ENCODE peak calls at places on chromosomes 2 and 18, in four cellular contexts. One of them, this sample, is unnamed.

GRCh38 chr2:85549826-85550225 is 10.9 kb downstream of the MAT2A start:
- DNase-seq in HepG2: no peak
- DNase-seq in SK-N-SH: no peak
- DNase-seq in K562: no peak
- DNase-seq in this sample: no peak

GRCh38 chr2:201114846-201115245 is 1.1 kb upstream of the CFLAR start:
- DNase-seq in K562: peak
- DNase-seq in SK-N-SH: no peak
- DNase-seq in HepG2: no peak
- DNase-seq in this sample: no peak

GRCh38 chr2:51707625-51708024 is 675.7 kb upstream of the NRXN1 start:
- DNase-seq in K562: no peak
- DNase-seq in SK-N-SH: no peak
- DNase-seq in HepG2: no peak
- DNase-seq in this sample: no peak

GRCh38 chr2:49332415-49332814 is 178.1 kb upstream of the FSHR start:
- DNase-seq in HepG2: no peak
- DNase-seq in K562: no peak
- DNase-seq in SK-N-SH: no peak
- DNase-seq in this sample: no peak

GRCh38 chr2:218832520-218832919 is 917 bp upstream of the PRKAG3 start:
- DNase-seq in HepG2: no peak
- DNase-seq in SK-N-SH: no peak
- DNase-seq in K562: no peak
- DNase-seq in this sample: no peak

GRCh38 chr2:149931486-149931885 is 343.9 kb upstream of the MMADHC start:
- DNase-seq in SK-N-SH: no peak
- DNase-seq in K562: no peak
- DNase-seq in HepG2: no peak
- DNase-seq in this sample: no peak

GRCh38 chr18:52348209-52348608 is 8.2 kb downstream of the DCC start:
- DNase-seq in SK-N-SH: no peak
- DNase-seq in HepG2: peak
- DNase-seq in K562: peak
- DNase-seq in this sample: peak

GRCh38 chr18:48934708-48935432 is 15.9 kb downstream of the SMAD7 start:
- DNase-seq in HepG2: no peak
- DNase-seq in SK-N-SH: no peak
- DNase-seq in K562: no peak
- DNase-seq in this sample: no peak

GRCh38 chr2:219398721-219399333 is 11.1 kb upstream of the DNPEP start:
- DNase-seq in SK-N-SH: no peak
- DNase-seq in HepG2: peak
- DNase-seq in K562: no peak
- DNase-seq in this sample: no peak

GRCh38 chr18:57961876-57962505 is 82.0 kb upstream of the NEDD4L start:
- DNase-seq in K562: no peak
- DNase-seq in SK-N-SH: no peak
- DNase-seq in HepG2: no peak
- DNase-seq in this sample: no peak

GRCh38 chr2:208025814-208026184 is 472 bp upstream of the PLEKHM3 start:
- DNase-seq in SK-N-SH: peak
- DNase-seq in K562: no peak
- DNase-seq in HepG2: no peak
- DNase-seq in this sample: peak

GRCh38 chr18:38369772-38370690 is 804.4 kb upstream of the CELF4 start:
- DNase-seq in K562: no peak
- DNase-seq in SK-N-SH: no peak
- DNase-seq in HepG2: no peak
- DNase-seq in this sample: no peak

GRCh38 chr2:8753609-8754008 is 71.8 kb downstream of the ID2 start:
- DNase-seq in K562: no peak
- DNase-seq in SK-N-SH: no peak
- DNase-seq in HepG2: no peak
- DNase-seq in this sample: no peak

GRCh38 chr18:58848685-58849084 is 16.0 kb upstream of the ZNF532 start:
- DNase-seq in HepG2: no peak
- DNase-seq in K562: no peak
- DNase-seq in SK-N-SH: no peak
- DNase-seq in this sample: no peak

GRCh38 chr2:120053891-120054290 is 41.0 kb downstream of the EPB41L5 start:
- DNase-seq in SK-N-SH: no peak
- DNase-seq in HepG2: no peak
- DNase-seq in K562: no peak
- DNase-seq in this sample: no peak

GRCh38 chr2:231244382-231245252 is 46.2 kb downstream of the ARMC9 start:
- DNase-seq in K562: no peak
- DNase-seq in HepG2: no peak
- DNase-seq in SK-N-SH: no peak
- DNase-seq in this sample: no peak

GRCh38 chr2:186903183-186903582 is 54.2 kb upstream of the ZSWIM2 start:
- DNase-seq in SK-N-SH: peak
- DNase-seq in HepG2: no peak
- DNase-seq in K562: no peak
- DNase-seq in this sample: no peak

GRCh38 chr2:222774941-222775340 is 85.9 kb upstream of the ACSL3 start:
- DNase-seq in SK-N-SH: no peak
- DNase-seq in HepG2: peak
- DNase-seq in K562: no peak
- DNase-seq in this sample: no peak

GRCh38 chr2:12005886-12006681 is 259.7 kb downstream of the LPIN1 start:
- DNase-seq in SK-N-SH: no peak
- DNase-seq in K562: peak
- DNase-seq in HepG2: no peak
- DNase-seq in this sample: no peak

GRCh38 chr2:16745466-16745865 is 79.8 kb upstream of the CYRIA start:
- DNase-seq in K562: no peak
- DNase-seq in HepG2: no peak
- DNase-seq in SK-N-SH: no peak
- DNase-seq in this sample: no peak

GRCh38 chr18:79427368-79428225 is 31.9 kb downstream of the NFATC1 start:
- DNase-seq in HepG2: no peak
- DNase-seq in K562: no peak
- DNase-seq in SK-N-SH: no peak
- DNase-seq in this sample: no peak

GRCh38 chr2:202289394-202290204 is 24.0 kb downstream of the NOP58 start:
- DNase-seq in HepG2: no peak
- DNase-seq in K562: no peak
- DNase-seq in SK-N-SH: no peak
- DNase-seq in this sample: no peak

GRCh38 chr2:158740127-158740526 is 55.0 kb upstream of the DAPL1 start:
- DNase-seq in HepG2: no peak
- DNase-seq in SK-N-SH: no peak
- DNase-seq in K562: no peak
- DNase-seq in this sample: no peak
- TF ChIP-seq FOXJ3 in HepG2: no peak
- TF ChIP-seq FOXJ3 in SK-N-SH: no peak
- TF ChIP-seq FOXJ3 in K562: no peak
- TF ChIP-seq FOXJ3 in this sample: no peak

GRCh38 chr18:27017901-27018500 is 152.5 kb upstream of the AQP4 start:
- DNase-seq in HepG2: peak
- DNase-seq in K562: peak
- DNase-seq in SK-N-SH: peak
- DNase-seq in this sample: no peak
- TF ChIP-seq FOXJ3 in HepG2: no peak
- TF ChIP-seq FOXJ3 in K562: no peak
- TF ChIP-seq FOXJ3 in SK-N-SH: no peak
- TF ChIP-seq FOXJ3 in this sample: no peak

GRCh38 chr2:163491850-163492249 is 244.0 kb downstream of the FIGN start:
- DNase-seq in SK-N-SH: no peak
- DNase-seq in K562: no peak
- DNase-seq in HepG2: no peak
- DNase-seq in this sample: no peak
- TF ChIP-seq FOXJ3 in SK-N-SH: no peak
- TF ChIP-seq FOXJ3 in K562: no peak
- TF ChIP-seq FOXJ3 in HepG2: no peak
- TF ChIP-seq FOXJ3 in this sample: no peak

DNA sequence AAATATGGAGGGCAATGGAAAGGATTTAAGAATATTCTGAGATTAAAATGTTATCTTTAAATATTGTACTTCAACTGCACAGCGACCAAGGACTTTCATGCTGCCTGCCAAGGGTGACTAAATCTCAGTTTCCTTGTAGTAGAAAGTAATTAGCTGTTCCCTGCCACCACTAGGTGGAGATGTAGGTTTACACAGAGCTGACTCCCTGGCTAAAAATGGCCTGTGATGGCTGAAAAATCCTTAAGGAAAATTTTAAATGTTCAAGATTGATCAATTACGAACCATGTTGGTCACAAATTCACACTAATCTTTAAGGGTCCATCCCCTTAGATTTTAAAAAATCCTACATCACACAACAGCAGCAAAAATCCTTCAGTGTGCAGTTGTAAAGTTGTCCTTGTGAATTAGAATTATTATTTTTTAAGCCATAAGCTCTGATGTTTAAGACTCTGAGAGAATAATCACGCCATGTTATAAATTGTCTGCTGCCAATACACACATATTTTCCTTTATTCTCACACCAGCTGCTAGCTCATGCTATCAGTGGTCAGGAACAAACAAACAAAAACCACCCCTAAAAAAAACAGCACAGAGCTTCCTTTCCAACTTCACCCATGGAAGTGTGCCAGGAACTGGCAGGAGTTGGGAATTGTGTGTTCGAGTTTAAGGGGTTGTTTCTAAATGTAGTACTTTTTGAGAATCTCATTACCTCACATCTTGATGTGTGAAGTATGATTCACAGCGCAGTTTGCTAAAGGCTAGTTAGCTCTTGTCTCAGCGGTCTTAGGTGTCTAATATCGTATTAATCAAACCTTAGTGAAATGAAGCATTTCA is 399.8 kb downstream of the TMEM182 start:
- DNase-seq in K562: peak
- DNase-seq in HepG2: peak
- DNase-seq in SK-N-SH: peak
- DNase-seq in this sample: no peak
- TF ChIP-seq FOXJ3 in K562: no peak
- TF ChIP-seq FOXJ3 in HepG2: no peak
- TF ChIP-seq FOXJ3 in SK-N-SH: no peak
- TF ChIP-seq FOXJ3 in this sample: no peak

DNA sequence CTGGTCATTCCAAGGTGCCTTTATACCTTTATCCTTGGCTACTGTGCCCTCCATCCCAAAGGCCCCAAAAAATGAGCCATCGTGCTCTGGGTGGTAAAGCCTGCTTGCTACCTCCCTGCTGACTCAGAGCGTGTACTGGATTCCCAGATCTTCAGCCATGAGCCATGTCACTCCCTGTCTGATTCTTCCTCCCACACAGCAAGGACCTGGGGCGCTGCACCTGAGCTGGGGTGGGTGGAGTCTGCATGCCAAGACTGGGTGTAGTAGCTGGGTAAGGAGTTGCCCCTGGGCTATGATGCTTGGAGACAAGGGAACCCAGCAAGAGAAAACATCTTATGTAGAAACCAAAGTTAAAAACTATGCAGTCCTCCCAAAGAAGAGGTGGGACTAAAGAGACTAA is 37.2 kb upstream of the APCDD1 start:
- DNase-seq in HepG2: no peak
- DNase-seq in K562: no peak
- DNase-seq in SK-N-SH: no peak
- DNase-seq in this sample: no peak
- TF ChIP-seq FOXJ3 in HepG2: no peak
- TF ChIP-seq FOXJ3 in K562: no peak
- TF ChIP-seq FOXJ3 in SK-N-SH: no peak
- TF ChIP-seq FOXJ3 in this sample: no peak

GRCh38 chr18:73733806-73734314 is 413.8 kb downstream of the FBXO15 start:
- DNase-seq in SK-N-SH: no peak
- DNase-seq in HepG2: no peak
- DNase-seq in K562: no peak
- DNase-seq in this sample: no peak
- TF ChIP-seq FOXJ3 in SK-N-SH: no peak
- TF ChIP-seq FOXJ3 in HepG2: no peak
- TF ChIP-seq FOXJ3 in K562: no peak
- TF ChIP-seq FOXJ3 in this sample: no peak

GRCh38 chr2:102615620-102616436 is 3.5 kb upstream of the SLC9A2 start:
- DNase-seq in SK-N-SH: peak
- DNase-seq in HepG2: peak
- DNase-seq in K562: peak
- DNase-seq in this sample: peak
- TF ChIP-seq FOXJ3 in SK-N-SH: no peak
- TF ChIP-seq FOXJ3 in HepG2: no peak
- TF ChIP-seq FOXJ3 in K562: no peak
- TF ChIP-seq FOXJ3 in this sample: no peak

GRCh38 chr2:236608710-236609109 is 39.1 kb downstream of the ACKR3 start:
- DNase-seq in HepG2: no peak
- DNase-seq in SK-N-SH: no peak
- DNase-seq in K562: no peak
- DNase-seq in this sample: no peak
- TF ChIP-seq FOXJ3 in HepG2: no peak
- TF ChIP-seq FOXJ3 in SK-N-SH: no peak
- TF ChIP-seq FOXJ3 in K562: no peak
- TF ChIP-seq FOXJ3 in this sample: no peak

DNA sequence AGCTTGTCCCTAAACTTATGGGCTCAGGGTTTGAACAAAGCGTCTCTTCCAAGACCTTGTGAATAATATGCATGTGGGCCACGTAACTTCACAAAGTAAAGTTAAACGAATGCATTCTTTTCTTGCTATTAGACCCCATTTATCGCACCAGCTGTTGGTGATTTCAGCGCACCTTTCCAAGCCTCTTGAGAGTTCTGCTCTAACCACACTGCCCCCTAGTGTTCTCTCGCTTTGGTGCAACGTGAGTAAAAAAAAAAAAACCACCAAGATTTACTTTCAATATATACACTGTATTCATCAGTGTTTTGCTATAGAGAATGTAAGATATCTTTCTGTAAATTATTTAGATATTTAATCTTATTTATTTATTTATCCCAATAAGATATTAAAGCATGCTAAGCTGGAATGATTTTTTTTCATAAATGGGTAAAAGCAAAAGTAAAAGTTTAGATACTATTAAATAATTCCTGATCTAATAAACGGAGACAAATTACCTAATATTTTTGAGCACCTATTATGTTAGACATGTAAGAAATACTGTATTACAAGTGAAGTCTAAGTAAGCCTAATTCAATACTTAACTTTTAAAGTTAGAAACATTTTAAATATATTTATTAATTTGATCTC is 459.5 kb downstream of the DLGAP1 start:
- DNase-seq in HepG2: peak
- DNase-seq in K562: peak
- DNase-seq in SK-N-SH: peak
- DNase-seq in this sample: peak
- TF ChIP-seq FOXJ3 in HepG2: no peak
- TF ChIP-seq FOXJ3 in K562: no peak
- TF ChIP-seq FOXJ3 in SK-N-SH: no peak
- TF ChIP-seq FOXJ3 in this sample: no peak

This sample was measured in WTC11.